ENCODE peak calls at places on chromosomes 3 and 15, in six cellular contexts. O is GM10248; K is activated CD8-positive, alpha-beta T cell treated with anti-CD3 and anti-CD28 coated beads for 36 hours; J is MM.1S; Y is HepG2; X is Panc1. Z is an unnamed sample.

GRCh38 chr3:171809513-171810277 is 588 bp downstream of the PLD1 start:
- DNase-seq in O (peak; percentile 59), K (peak; percentile 66), J (peak; percentile 65), Y (peak; percentile 70), X (no peak), Z (peak; percentile 64)

GRCh38 chr3:150023239-150023636 is 52.5 kb upstream of the PFN2 start:
- DNase-seq in O (no peak), K (no peak), J (no peak), Y (no peak), X (no peak), Z (no peak)

GRCh38 chr3:100436951-100437350 is 35.6 kb downstream of the LNP1 start:
- DNase-seq in O (no peak), K (no peak), J (no peak), Y (no peak), X (no peak), Z (no peak)

GRCh38 chr15:85030301-85031049 is 48.8 kb downstream of the PDE8A start:
- DNase-seq in O (no peak), K (peak; percentile 19), J (no peak), Y (no peak), X (no peak), Z (no peak)

GRCh38 chr3:49900491-49901153 is 3.1 kb downstream of the MST1R start:
- DNase-seq in O (no peak), K (no peak), J (peak; percentile 39), Y (no peak), X (peak; percentile 66), Z (no peak)

GRCh38 chr3:49671291-49672288 is 2.6 kb upstream of the APEH start:
- DNase-seq in O (peak; percentile 84), K (peak; percentile 85), J (peak; percentile 71), Y (peak; percentile 76), X (peak; percentile 45), Z (peak; percentile 85)

GRCh38 chr3:186949281-186949982 is 19.1 kb downstream of the ST6GAL1 start:
- DNase-seq in O (no peak), K (no peak), J (no peak), Y (no peak), X (no peak), Z (no peak)

GRCh38 chr15:96354731-96355560 is 24.4 kb downstream of the NR2F2 start:
- DNase-seq in O (no peak), K (no peak), J (peak; percentile 7), Y (peak; percentile 56), X (no peak), Z (no peak)

GRCh38 chr3:46856576-46857471 is 6.4 kb downstream of the MYL3 start:
- DNase-seq in O (no peak), K (peak; percentile 0), J (no peak), Y (no peak), X (no peak), Z (no peak)

GRCh38 chr3:31125413-31126020 is 231.1 kb upstream of the GADL1 start:
- DNase-seq in O (no peak), K (no peak), J (no peak), Y (no peak), X (no peak), Z (no peak)

GRCh38 chr15:64895285-64896065 is 16.2 kb upstream of the ANKDD1A start:
- DNase-seq in O (peak; percentile 67), K (peak; percentile 45), J (peak; percentile 90), Y (no peak), X (no peak), Z (peak; percentile 56)

DNA sequence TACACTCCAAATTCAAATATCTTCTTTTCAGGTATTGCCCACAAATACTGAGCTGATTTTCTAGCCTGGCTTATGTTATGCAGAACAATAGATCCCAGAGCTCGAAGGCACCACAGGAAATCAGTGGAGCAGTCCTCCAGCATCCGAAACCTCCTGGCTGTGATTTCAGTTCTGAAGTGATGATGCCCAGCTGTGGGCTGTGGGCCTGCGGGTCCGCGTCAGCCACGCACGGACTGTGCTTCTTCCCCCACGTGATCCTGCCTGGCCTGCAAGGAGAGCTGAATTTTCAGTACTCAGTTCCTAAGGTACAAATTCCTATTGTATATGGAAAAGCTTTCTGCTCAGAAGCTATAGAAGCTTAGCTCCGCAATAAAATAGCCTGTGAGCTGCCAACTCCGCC is 96.2 kb downstream of the OCA2 start:
- DNase-seq in O (no peak), K (no peak), J (no peak), Y (no peak), X (no peak), Z (no peak)
- TF ChIP-seq CTCF in O (no peak), K (no peak), J (no peak), Y (no peak), X (no peak), Z (no peak)

DNA sequence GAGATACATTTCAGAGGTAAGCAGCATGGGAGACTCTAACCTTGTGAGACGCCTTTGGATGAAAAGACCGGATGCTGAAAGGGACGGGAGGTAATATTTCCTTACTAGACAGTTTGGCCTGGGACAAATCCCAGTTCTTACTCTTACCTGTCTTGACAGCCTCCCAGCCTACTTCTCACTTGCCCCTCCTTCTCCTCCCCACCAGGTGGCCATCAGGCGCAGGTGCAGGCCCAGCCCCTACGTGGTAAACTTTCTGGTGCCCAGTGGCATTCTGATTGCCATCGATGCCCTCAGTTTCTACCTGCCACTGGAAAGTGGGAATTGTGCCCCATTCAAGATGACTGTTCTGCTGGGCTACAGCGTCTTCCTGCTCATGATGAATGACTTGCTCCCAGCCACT is 6.3 kb downstream of the HTR3D start:
- DNase-seq in O (no peak), K (no peak), J (no peak), Y (no peak), X (no peak), Z (no peak)
- TF ChIP-seq CTCF in O (no peak), K (no peak), J (peak; percentile 31), Y (no peak), X (no peak), Z (no peak)

GRCh38 chr3:166304509-166305063 is 467.4 kb upstream of the BCHE start:
- DNase-seq in O (no peak), K (no peak), J (no peak), Y (no peak), X (no peak), Z (no peak)
- TF ChIP-seq CTCF in O (no peak), K (no peak), J (no peak), Y (no peak), X (no peak), Z (no peak)

GRCh38 chr15:43509002-43509922 is 8.1 kb upstream of the MAP1A start:
- DNase-seq in O (no peak), K (no peak), J (no peak), Y (peak; percentile 20), X (no peak), Z (no peak)

GRCh38 chr15:43513550-43513949 is 3.9 kb upstream of the MAP1A start:
- DNase-seq in O (no peak), K (no peak), J (no peak), Y (no peak), X (no peak), Z (no peak)

GRCh38 chr15:43510230-43511011 is 7.0 kb upstream of the MAP1A start:
- DNase-seq in O (peak; percentile 98), K (peak; percentile 97), J (peak; percentile 100), Y (peak; percentile 97), X (peak; percentile 78), Z (peak; percentile 97)

GRCh38 chr15:43509923-43510229 is 7.5 kb upstream of the MAP1A start:
- DNase-seq in O (no peak), K (no peak), J (no peak), Y (no peak), X (no peak), Z (no peak)

GRCh38 chr15:43511012-43511885 is 6.2 kb upstream of the MAP1A start:
- DNase-seq in O (no peak), K (peak; percentile 27), J (no peak), Y (peak; percentile 20), X (no peak), Z (peak; percentile 10)
- TF ChIP-seq CTCF in O (peak; percentile 22), K (no peak), J (peak; percentile 29), Y (peak; percentile 44), X (peak; percentile 70), Z (no peak)

GRCh38 chr15:79027532-79028410 is 62.8 kb downstream of the RASGRF1 start:
- DNase-seq in O (no peak), K (no peak), J (no peak), Y (peak; percentile 34), X (no peak), Z (no peak)

GRCh38 chr15:79025802-79026201 is 64.8 kb downstream of the RASGRF1 start:
- DNase-seq in O (no peak), K (no peak), J (no peak), Y (no peak), X (no peak), Z (no peak)

GRCh38 chr15:79023918-79024317 is 66.7 kb downstream of the RASGRF1 start:
- DNase-seq in O (no peak), K (no peak), J (no peak), Y (no peak), X (no peak), Z (no peak)

GRCh38 chr15:79023546-79023890 is 67.1 kb downstream of the RASGRF1 start:
- DNase-seq in O (no peak), K (no peak), J (no peak), Y (no peak), X (no peak), Z (no peak)

DNA sequence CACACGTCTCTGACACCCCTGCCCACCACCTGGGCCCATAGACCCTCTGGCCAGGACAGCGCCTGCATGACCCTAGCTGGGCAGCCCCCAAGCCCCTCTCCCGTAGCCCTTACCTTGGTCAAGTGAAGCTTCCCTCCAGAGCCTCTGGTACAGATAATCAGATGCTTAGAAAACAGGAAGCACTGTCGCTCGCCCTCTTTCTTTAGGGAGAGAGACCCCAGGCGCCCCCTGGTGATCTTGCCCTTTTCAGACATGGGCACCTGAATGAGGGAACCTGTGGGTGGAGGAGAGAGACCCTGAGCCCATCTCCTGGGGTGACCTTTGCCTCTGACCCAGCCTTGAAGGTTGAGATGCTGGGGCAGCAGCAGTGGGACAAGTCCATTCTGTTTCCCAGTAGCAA is 65.4 kb downstream of the RASGRF1 start:
- DNase-seq in O (peak; percentile 44), K (peak; percentile 38), J (no peak), Y (peak; percentile 27), X (no peak), Z (peak; percentile 37)
- TF ChIP-seq CTCF in O (no peak), K (peak; percentile 18), J (peak; percentile 6), Y (peak; percentile 52), X (no peak), Z (no peak)

GRCh38 chr15:60589728-60590127 is 110.8 kb upstream of the ICE2 start:
- DNase-seq in O (no peak), K (no peak), J (no peak), Y (no peak), X (no peak), Z (no peak)

GRCh38 chr15:60590935-60591490 is 112.1 kb upstream of the ICE2 start:
- DNase-seq in O (peak; percentile 35), K (peak; percentile 59), J (peak; percentile 66), Y (peak; percentile 96), X (no peak), Z (peak; percentile 64)

GRCh38 chr15:60591491-60592385 is 112.8 kb upstream of the ICE2 start:
- DNase-seq in O (peak; percentile 39), K (peak; percentile 69), J (peak; percentile 43), Y (no peak), X (no peak), Z (peak; percentile 74)

GRCh38 chr15:60594071-60594470 is 115.1 kb upstream of the ICE2 start:
- DNase-seq in O (no peak), K (no peak), J (no peak), Y (no peak), X (no peak), Z (no peak)

GRCh38 chr15:60592386-60593339 is 113.7 kb upstream of the ICE2 start:
- DNase-seq in O (peak; percentile 77), K (peak; percentile 89), J (peak; percentile 89), Y (peak; percentile 74), X (no peak), Z (peak; percentile 90)
- TF ChIP-seq CTCF in O (peak; percentile 23), K (peak; percentile 21), J (peak; percentile 38), Y (peak; percentile 52), X (peak; percentile 2), Z (peak; percentile 16)